ENCODE peak calls at places on chromosomes 4 and X, in eight cellular contexts. D is ureter, Y is fibroblast of lung, B is foreskin keratinocyte, A is GM12865, G is T-cell, N is chondrocyte, K is fibroblast of mammary gland. R is an unnamed sample.

GRCh38 chr4:7202391-7202790 is 10.1 kb downstream of the SORCS2 start:
- DNase-seq in Y (no peak), B (no peak), A (no peak), G (no peak), D (no peak), N (no peak), K (peak; percentile 33), R (no peak)

GRCh38 chr4:114673306-114673705 is 74.7 kb downstream of the UGT8 start:
- DNase-seq in N (no peak), K (no peak), D (no peak), B (no peak), A (no peak), Y (no peak), G (no peak), R (no peak)

GRCh38 chr4:5828005-5828391 is 64.9 kb downstream of the CRMP1 start:
- DNase-seq in D (no peak), B (no peak), A (no peak), G (no peak), K (no peak), Y (no peak), N (no peak), R (no peak)

GRCh38 chr4:88497859-88498409 is 25.6 kb downstream of the PYURF start:
- DNase-seq in K (no peak), D (no peak), B (no peak), N (no peak), A (no peak), G (no peak), Y (no peak), R (no peak)

GRCh38 chr4:9904976-9905587 is 116.2 kb downstream of the SLC2A9 start:
- DNase-seq in D (no peak), G (no peak), N (no peak), K (no peak), A (no peak), Y (no peak), B (peak; percentile 73), R (no peak)

GRCh38 chr4:108375434-108375833 is 206.7 kb upstream of the LEF1 start:
- DNase-seq in B (no peak), N (no peak), K (no peak), D (no peak), G (no peak), Y (no peak), A (no peak), R (no peak)

GRCh38 chr4:121243476-121243875 is 79.4 kb upstream of the TNIP3 start:
- DNase-seq in K (peak; percentile 8), D (no peak), B (no peak), G (no peak), A (no peak), N (no peak), Y (peak; percentile 24), R (no peak)

GRCh38 chr4:84363256-84363655 is 135.8 kb downstream of the NKX6-1 start:
- DNase-seq in G (no peak), D (no peak), B (no peak), A (no peak), N (no peak), Y (no peak), K (no peak), R (no peak)

GRCh38 chrX:14409341-14409740 is 120.0 kb upstream of the GLRA2 start:
- DNase-seq in A (no peak), Y (peak; percentile 55), D (no peak), G (no peak), K (peak; percentile 79), B (peak; percentile 53), N (no peak), R (no peak)

GRCh38 chrX:65674351-65674893 is 7.0 kb downstream of the MSN start:
- DNase-seq in A (no peak), K (peak; percentile 65), D (no peak), G (no peak), Y (no peak), N (no peak), B (no peak), R (no peak)

GRCh38 chr4:147707892-147708672 is 23.8 kb upstream of the ARHGAP10 start:
- DNase-seq in Y (peak; percentile 64), N (no peak), D (no peak), A (peak; percentile 71), B (no peak), G (peak; percentile 19), K (peak; percentile 63), R (no peak)

GRCh38 chr4:153987291-153987690 is 198.4 kb upstream of the SFRP2 start:
- DNase-seq in D (no peak), G (no peak), K (peak; percentile 94), Y (peak; percentile 28), N (no peak), A (no peak), B (no peak), R (no peak)

GRCh38 chr4:40121515-40121914 is 64.9 kb downstream of the N4BP2 start:
- DNase-seq in A (peak; percentile 30), N (no peak), K (peak; percentile 88), B (peak; percentile 63), Y (peak; percentile 63), D (no peak), G (no peak), R (peak; percentile 80)

R was measured in kidney epithelial cell.